ENCODE peak calls at places on chromosomes 4 and X, in six cellular contexts. T is IMR-90, E is A549, G is hepatocyte, W is right lobe of liver, A is heart left ventricle. L is an unnamed sample.

GRCh38 chr4:126238010-126238409 is 923.3 kb downstream of the FAT4 start:
- DNase-seq in W (no peak), E (no peak), G (no peak), T (no peak), A (no peak), L (no peak)

GRCh38 chr4:127875791-127876190 is 4.9 kb upstream of the PLK4 start:
- DNase-seq in G (no peak), E (no peak), W (no peak), T (no peak), A (no peak), L (no peak)

GRCh38 chr4:1490906-1491629 is 84.8 kb upstream of the NKX1-1 start:
- DNase-seq in G (no peak), T (no peak), E (no peak), W (peak; percentile 26), A (no peak), L (no peak)

GRCh38 chr4:110508827-110509446 is 33.0 kb downstream of the ENPEP start:
- DNase-seq in W (no peak), T (peak; percentile 46), A (no peak), G (peak; percentile 61), E (peak; percentile 17), L (peak; percentile 15)

GRCh38 chr4:122798101-122798500 is 28.5 kb upstream of the FGF2 start:
- DNase-seq in T (peak; percentile 94), E (peak; percentile 73), A (no peak), W (no peak), G (peak; percentile 71), L (peak; percentile 11)

GRCh38 chr4:176671532-176671931 is 121.2 kb downstream of the VEGFC start:
- DNase-seq in E (no peak), A (no peak), W (no peak), T (peak; percentile 44), G (peak; percentile 28), L (no peak)

GRCh38 chr4:26489101-26489669 is 1.1 kb downstream of the CCKAR start:
- DNase-seq in G (no peak), T (no peak), E (no peak), A (no peak), W (no peak), L (no peak)

GRCh38 chr4:155529197-155529596 is 137.5 kb upstream of the GUCY1A1 start:
- DNase-seq in G (no peak), A (no peak), T (no peak), W (no peak), E (no peak), L (peak; percentile 12)

DNA sequence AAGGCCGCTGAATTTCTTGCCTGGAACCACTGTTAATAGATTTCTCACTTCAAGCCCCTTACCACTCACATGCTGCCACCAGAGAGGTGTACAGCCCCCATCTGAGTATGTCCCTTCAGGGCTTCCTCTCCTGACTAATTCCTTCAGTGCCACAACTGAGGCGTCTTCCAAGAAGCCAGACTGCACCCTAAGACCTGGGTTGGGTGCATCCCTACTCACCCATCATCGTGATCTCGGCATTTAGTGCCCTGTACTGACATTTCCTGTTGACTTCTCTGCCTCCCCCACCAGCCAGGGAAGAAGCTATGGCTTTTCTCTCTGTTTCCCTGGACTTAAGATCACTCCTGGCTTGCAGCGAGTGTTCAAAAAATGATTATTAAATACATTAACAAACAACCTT is 40.4 kb upstream of the MAP3K15 start:
- DNase-seq in W (no peak), A (no peak), E (no peak), G (no peak), T (no peak), L (no peak)
- H3K9me3 ChIP-seq in W (no peaks in the 10 kb centered on the region), A (no peaks in the 10 kb centered on the region), E (no peaks in the 10 kb centered on the region), G (no peaks in the 10 kb centered on the region), T (no peaks in the 10 kb centered on the region), L (no peaks in the 10 kb centered on the region)

GRCh38 chrX:7085879-7086278 is 61.6 kb upstream of the STS start:
- DNase-seq in A (no peak), G (no peak), E (no peak), T (no peak), W (no peak), L (no peak)

GRCh38 chrX:7086384-7086783 is 61.1 kb upstream of the STS start:
- DNase-seq in W (no peak), E (no peak), A (no peak), T (no peak), G (no peak), L (no peak)

GRCh38 chrX:7091923-7092322 is 55.6 kb upstream of the STS start:
- DNase-seq in A (no peak), T (no peak), E (no peak), W (no peak), G (no peak), L (no peak)

GRCh38 chrX:7090506-7091095 is 56.9 kb upstream of the STS start:
- DNase-seq in T (no peak), G (peak; percentile 18), A (no peak), E (peak; percentile 23), W (peak; percentile 63), L (peak; percentile 77)

DNA sequence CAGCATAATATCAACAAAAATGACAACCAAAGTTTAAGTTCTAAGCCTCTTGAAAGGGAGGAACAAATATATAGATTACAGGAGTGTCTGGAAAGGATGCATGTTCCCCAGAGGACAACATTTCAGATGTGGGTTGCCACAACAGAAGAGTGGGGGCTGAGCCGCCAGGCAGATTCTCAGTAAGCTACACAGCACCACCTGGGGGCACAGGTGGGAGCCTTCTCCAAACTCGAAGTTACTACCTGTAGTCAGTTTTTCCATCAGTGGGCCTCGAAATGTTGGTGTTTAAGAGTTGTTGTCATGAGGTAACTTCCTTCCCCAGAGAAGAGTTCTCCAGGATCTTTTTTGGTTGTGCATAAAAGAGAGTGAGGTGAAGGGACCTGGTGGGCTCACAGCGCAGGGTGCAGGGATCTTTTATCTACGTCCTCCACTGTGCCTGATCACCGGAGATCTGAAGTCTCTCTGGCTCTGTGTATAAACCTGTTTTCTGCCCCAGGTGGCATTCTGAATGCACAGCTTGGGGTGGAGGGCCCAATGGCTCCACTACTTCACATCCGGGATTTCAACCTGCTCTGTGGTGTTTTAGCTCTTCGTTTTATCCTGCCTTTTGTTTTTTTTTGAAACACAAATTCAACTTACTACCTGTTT is 58.4 kb upstream of the STS start:
- DNase-seq in T (no peak), G (peak; percentile 48), W (peak; percentile 47), A (no peak), E (no peak), L (peak; percentile 40)
- TF ChIP-seq CTCF in T (no peak), G (peak; percentile 18), W (peak; percentile 31), A (no peak), E (no peak), L (peak; percentile 46)

GRCh38 chr4:163540448-163540847 is 46.0 kb downstream of the TMA16 start:
- DNase-seq in G (no peak), E (no peak), T (no peak), A (no peak), W (no peak), L (no peak)

GRCh38 chr4:163540977-163541376 is 46.5 kb downstream of the TMA16 start:
- DNase-seq in W (no peak), A (no peak), G (no peak), E (no peak), T (peak; percentile 95), L (no peak)

GRCh38 chr4:163548481-163549243 is 54.2 kb downstream of the TMA16 start:
- DNase-seq in T (peak; percentile 69), G (peak; percentile 71), E (peak; percentile 57), W (no peak), A (no peak), L (no peak)

GRCh38 chr4:163542275-163542674 is 47.8 kb downstream of the TMA16 start:
- DNase-seq in E (no peak), W (no peak), G (no peak), A (no peak), T (peak; percentile 71), L (no peak)

DNA sequence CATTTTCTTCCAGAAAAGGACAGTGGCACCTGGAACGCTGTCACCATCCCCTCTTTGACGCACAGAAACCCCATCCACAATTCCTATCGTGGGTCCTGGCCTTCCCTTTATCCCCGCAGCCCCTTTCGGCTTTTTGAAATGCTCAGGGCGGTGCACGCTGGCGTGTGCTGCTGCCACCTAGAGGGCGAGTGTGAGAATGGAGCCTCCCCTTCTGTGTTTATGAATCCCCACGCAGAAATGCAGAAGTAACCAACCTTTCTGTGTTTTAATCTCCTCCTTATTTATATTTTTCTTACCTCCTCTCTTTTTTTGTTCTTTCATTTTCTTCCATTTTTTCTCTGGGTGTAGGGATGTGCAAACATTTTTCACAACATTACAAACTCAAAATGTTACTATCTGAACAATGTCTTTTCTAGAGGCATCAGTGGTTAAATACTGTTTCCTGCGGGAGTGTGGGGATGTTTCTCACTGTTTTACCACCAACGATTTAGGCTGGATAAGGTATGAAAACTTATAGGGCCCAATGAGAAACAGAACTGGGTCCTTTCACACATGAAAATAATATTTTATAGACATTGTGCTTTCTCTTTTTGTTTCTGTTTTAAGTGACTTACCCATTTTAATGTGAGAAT is 50.0 kb downstream of the TMA16 start:
- DNase-seq in A (peak; percentile 60), G (peak; percentile 78), E (peak; percentile 33), T (peak; percentile 40), W (peak; percentile 53), L (peak; percentile 55)
- H3K4me3 ChIP-seq in A (peak overlapping the region; percentile 48), G (no peak overlapping the region), E (peak overlapping the region; percentile 40), T (peak overlapping the region; percentile 26), W (peak overlapping the region; percentile 12), L (no peak overlapping the region)

GRCh38 chrX:46735625-46736024 is 23.3 kb downstream of the SLC9A7 start:
- DNase-seq in T (no peak), E (no peak), G (no peak), A (no peak), W (no peak), L (no peak)
- H3K9me3 ChIP-seq in T (peaks cover 3% of the 10 kb centered on the region), E (peaks cover 28% of the 10 kb centered on the region), G (no peaks in the 10 kb centered on the region), A (peaks cover 16% of the 10 kb centered on the region), W (no peaks in the 10 kb centered on the region), L (peaks cover 5% of the 10 kb centered on the region)

GRCh38 chr4:107908377-107908776 is 23.0 kb upstream of the CYP2U1 start:
- DNase-seq in E (no peak), A (no peak), T (no peak), W (no peak), G (no peak), L (no peak)
- TF ChIP-seq CTCF in E (no peak), A (no peak), T (no peak), W (no peak), G (no peak), L (no peak)

DNA sequence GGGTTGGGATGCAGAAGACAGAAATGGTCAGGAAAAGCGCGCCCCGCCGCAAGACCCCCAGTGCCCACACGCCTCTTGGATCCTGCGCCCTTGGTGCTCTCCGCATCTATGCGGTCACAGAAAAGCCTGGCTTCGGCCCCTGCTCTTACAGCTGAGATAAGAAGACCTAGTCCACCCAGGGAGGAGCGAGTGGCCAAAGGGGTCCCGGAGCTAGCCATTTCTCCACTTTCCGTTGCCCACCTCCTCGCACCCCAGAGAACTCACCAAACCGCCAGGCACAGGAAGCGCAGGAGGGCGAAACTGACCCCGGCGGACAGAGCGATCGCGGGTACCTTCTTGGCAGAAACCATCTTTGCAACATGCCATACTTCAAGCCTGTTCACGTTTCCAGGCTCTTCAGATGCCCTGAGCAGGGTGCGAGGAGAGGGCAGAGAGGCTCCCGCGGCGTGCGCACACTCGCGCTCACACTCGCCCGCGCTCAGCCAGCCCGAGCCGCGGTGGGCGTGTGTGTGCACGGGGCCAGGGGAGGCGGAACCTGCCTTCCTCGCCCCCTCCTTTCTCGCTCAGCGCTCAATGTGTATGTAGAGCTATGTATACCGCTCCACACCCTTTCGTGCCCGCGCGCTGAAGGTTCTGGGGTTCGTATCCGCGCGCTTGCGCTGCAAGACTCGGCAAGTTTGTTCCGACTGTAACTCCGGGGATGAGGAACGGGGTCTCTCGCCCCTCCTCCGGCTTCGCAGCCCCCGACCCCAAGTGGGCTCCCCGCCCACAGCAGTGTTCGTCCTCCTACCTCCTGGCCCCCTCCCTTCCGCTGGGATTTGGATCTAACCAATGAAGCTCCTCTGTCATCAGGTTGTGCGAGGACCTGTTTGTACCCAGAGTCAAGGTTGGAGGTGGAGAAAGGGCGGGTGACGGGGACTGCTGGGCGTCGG is at the start of gene GABRA4:
- DNase-seq in G (peak; percentile 26), E (no peak), A (peak; percentile 56), W (no peak), T (no peak), L (peak; percentile 15)
- H3K4me3 ChIP-seq in G (peak within 1 kb of the TSS; percentile 16), E (no peak within 1 kb of the TSS), A (peak within 1 kb of the TSS; percentile 54), W (no peak within 1 kb of the TSS), T (peak within 1 kb of the TSS; percentile 45), L (peak within 1 kb of the TSS; percentile 48)